ENCODE peak calls at places on chromosome 1, in four cellular contexts. One of them, this sample, is unnamed.

GRCh38 chr1:230763927-230764591 is 16.9 kb downstream of the CAPN9 start:
- DNase-seq in left ventricle myocardium inferior: no peak
- DNase-seq in left lung: no peak
- DNase-seq in AG04450: no peak
- DNase-seq in this sample: no peak

GRCh38 chr1:116504308-116505156 is 66.3 kb downstream of the CD58 start:
- DNase-seq in left ventricle myocardium inferior: peak
- DNase-seq in left lung: peak
- DNase-seq in AG04450: no peak
- DNase-seq in this sample: peak

GRCh38 chr1:97901017-97901658 is 19.7 kb downstream of the DPYD start:
- DNase-seq in left ventricle myocardium inferior: no peak
- DNase-seq in left lung: no peak
- DNase-seq in AG04450: no peak
- DNase-seq in this sample: no peak

GRCh38 chr1:50080904-50081586 is 27.7 kb upstream of the ELAVL4 start:
- DNase-seq in left ventricle myocardium inferior: no peak
- DNase-seq in left lung: no peak
- DNase-seq in AG04450: no peak
- DNase-seq in this sample: no peak

GRCh38 chr1:39952359-39953110 is 2.4 kb upstream of the MFSD2A start:
- DNase-seq in left ventricle myocardium inferior: no peak
- DNase-seq in left lung: no peak
- DNase-seq in AG04450: no peak
- DNase-seq in this sample: no peak

GRCh38 chr1:115454835-115455511 is 116.9 kb upstream of the NGF start:
- DNase-seq in left ventricle myocardium inferior: peak
- DNase-seq in left lung: no peak
- DNase-seq in AG04450: peak
- DNase-seq in this sample: no peak

GRCh38 chr1:39761557-39762260 is 9.4 kb downstream of the OXCT2 start:
- DNase-seq in left ventricle myocardium inferior: no peak
- DNase-seq in left lung: no peak
- DNase-seq in AG04450: no peak
- DNase-seq in this sample: no peak

GRCh38 chr1:211951856-211952255 is 83.5 kb downstream of the INTS7 start:
- DNase-seq in left ventricle myocardium inferior: no peak
- DNase-seq in left lung: no peak
- DNase-seq in AG04450: peak
- DNase-seq in this sample: peak

GRCh38 chr1:52032785-52033131 is 852 bp downstream of the KTI12 start:
- DNase-seq in left ventricle myocardium inferior: peak
- DNase-seq in left lung: peak
- DNase-seq in AG04450: no peak
- DNase-seq in this sample: no peak

GRCh38 chr1:31531177-31532000 is 44.9 kb upstream of the TINAGL1 start:
- DNase-seq in left ventricle myocardium inferior: no peak
- DNase-seq in left lung: no peak
- DNase-seq in AG04450: peak
- DNase-seq in this sample: peak

GRCh38 chr1:87940410-87940809 is 611.7 kb downstream of the LMO4 start:
- DNase-seq in left ventricle myocardium inferior: no peak
- DNase-seq in left lung: no peak
- DNase-seq in AG04450: no peak
- DNase-seq in this sample: no peak

GRCh38 chr1:33577663-33578062 is 105.2 kb downstream of the ZSCAN20 start:
- DNase-seq in left ventricle myocardium inferior: no peak
- DNase-seq in left lung: no peak
- DNase-seq in AG04450: no peak
- DNase-seq in this sample: no peak

GRCh38 chr1:45299981-45300668 is 26.6 kb upstream of the HPDL start:
- DNase-seq in left ventricle myocardium inferior: no peak
- DNase-seq in left lung: no peak
- DNase-seq in AG04450: peak
- DNase-seq in this sample: peak

GRCh38 chr1:96388421-96389310 is 332.9 kb upstream of the PTBP2 start:
- DNase-seq in left ventricle myocardium inferior: no peak
- DNase-seq in left lung: no peak
- DNase-seq in AG04450: peak
- DNase-seq in this sample: no peak

GRCh38 chr1:98949606-98950005 is 55.1 kb downstream of the PLPPR5 start:
- DNase-seq in left ventricle myocardium inferior: no peak
- DNase-seq in left lung: no peak
- DNase-seq in AG04450: no peak
- DNase-seq in this sample: no peak

GRCh38 chr1:43867946-43868740 is 65.5 kb upstream of the ARTN start:
- DNase-seq in left ventricle myocardium inferior: no peak
- DNase-seq in left lung: no peak
- DNase-seq in AG04450: no peak
- DNase-seq in this sample: peak

GRCh38 chr1:223249854-223250631 is 107.0 kb upstream of the TLR5 start:
- DNase-seq in left ventricle myocardium inferior: no peak
- DNase-seq in left lung: no peak
- DNase-seq in AG04450: no peak
- DNase-seq in this sample: peak

GRCh38 chr1:175146535-175147213 is 45.9 kb downstream of the KIAA0040 start:
- DNase-seq in left ventricle myocardium inferior: peak
- DNase-seq in left lung: peak
- DNase-seq in AG04450: no peak
- DNase-seq in this sample: peak

GRCh38 chr1:20110679-20111078 is 8.7 kb downstream of the PLA2G2D start:
- DNase-seq in left ventricle myocardium inferior: no peak
- DNase-seq in left lung: no peak
- DNase-seq in AG04450: peak
- DNase-seq in this sample: peak

GRCh38 chr1:51444096-51444495 is 75.0 kb downstream of the EPS15 start:
- DNase-seq in left ventricle myocardium inferior: no peak
- DNase-seq in left lung: no peak
- DNase-seq in AG04450: no peak
- DNase-seq in this sample: no peak

GRCh38 chr1:53276153-53276901 is 38.0 kb upstream of the MAGOH start:
- DNase-seq in left ventricle myocardium inferior: no peak
- DNase-seq in left lung: no peak
- DNase-seq in AG04450: no peak
- DNase-seq in this sample: no peak

GRCh38 chr1:1422465-1423244 is 1.6 kb upstream of the ANKRD65 start:
- DNase-seq in left ventricle myocardium inferior: no peak
- DNase-seq in left lung: peak
- DNase-seq in AG04450: no peak
- DNase-seq in this sample: no peak

GRCh38 chr1:156122519-156123355 is 8.2 kb downstream of the LMNA start:
- DNase-seq in left ventricle myocardium inferior: peak
- DNase-seq in left lung: peak
- DNase-seq in AG04450: no peak
- DNase-seq in this sample: no peak

GRCh38 chr1:166544036-166544435 is 295.2 kb upstream of the POGK start:
- DNase-seq in left ventricle myocardium inferior: no peak
- DNase-seq in left lung: no peak
- DNase-seq in AG04450: no peak
- DNase-seq in this sample: no peak
- H3K27ac ChIP-seq in left ventricle myocardium inferior: no peak
- H3K27ac ChIP-seq in left lung: no peak
- H3K27ac ChIP-seq in AG04450: no peak
- H3K27ac ChIP-seq in this sample: no peak

DNA sequence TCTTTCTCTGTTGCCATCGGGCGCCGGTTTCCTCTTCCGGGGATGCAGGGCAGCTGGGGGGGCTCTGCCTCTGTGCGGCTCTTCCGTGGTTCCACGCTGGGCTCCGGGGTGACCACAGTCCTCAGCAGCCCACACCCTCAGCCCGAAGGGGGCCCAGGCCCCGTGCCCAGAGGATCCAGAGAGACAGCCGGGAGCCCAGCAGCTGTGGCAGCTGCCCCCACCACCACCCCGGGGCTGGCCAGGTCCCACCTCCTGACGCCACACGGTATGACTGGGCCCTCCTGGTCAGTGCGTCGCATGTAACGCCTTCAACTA is 172.2 kb downstream of the PRDM16 start:
- DNase-seq in left ventricle myocardium inferior: no peak
- DNase-seq in left lung: peak
- DNase-seq in AG04450: no peak
- DNase-seq in this sample: no peak
- TF ChIP-seq CTCF in left ventricle myocardium inferior: no peak
- TF ChIP-seq CTCF in left lung: no peak
- TF ChIP-seq CTCF in AG04450: no peak
- TF ChIP-seq CTCF in this sample: no peak

GRCh38 chr1:94180650-94181049 is 56.7 kb downstream of the ARHGAP29 start:
- DNase-seq in left ventricle myocardium inferior: no peak
- DNase-seq in left lung: no peak
- DNase-seq in AG04450: no peak
- DNase-seq in this sample: no peak
- H3K27ac ChIP-seq in left ventricle myocardium inferior: peak
- H3K27ac ChIP-seq in left lung: no peak
- H3K27ac ChIP-seq in AG04450: no peak
- H3K27ac ChIP-seq in this sample: no peak

GRCh38 chr1:178310685-178311105 is 186.1 kb downstream of the CLEC20A start:
- DNase-seq in left ventricle myocardium inferior: no peak
- DNase-seq in left lung: no peak
- DNase-seq in AG04450: peak
- DNase-seq in this sample: peak
- TF ChIP-seq CTCF in left ventricle myocardium inferior: peak
- TF ChIP-seq CTCF in left lung: peak
- TF ChIP-seq CTCF in AG04450: peak
- TF ChIP-seq CTCF in this sample: peak

GRCh38 chr1:7987528-7987927 is 26.0 kb downstream of the PARK7 start:
- DNase-seq in left ventricle myocardium inferior: no peak
- DNase-seq in left lung: no peak
- DNase-seq in AG04450: no peak
- DNase-seq in this sample: no peak

GRCh38 chr1:7991504-7992440 is 30.3 kb downstream of the PARK7 start:
- DNase-seq in left ventricle myocardium inferior: no peak
- DNase-seq in left lung: no peak
- DNase-seq in AG04450: no peak
- DNase-seq in this sample: no peak

GRCh38 chr1:7988576-7988975 is 27.1 kb downstream of the PARK7 start:
- DNase-seq in left ventricle myocardium inferior: no peak
- DNase-seq in left lung: no peak
- DNase-seq in AG04450: no peak
- DNase-seq in this sample: peak

GRCh38 chr1:7992885-7993284 is 31.4 kb downstream of the PARK7 start:
- DNase-seq in left ventricle myocardium inferior: no peak
- DNase-seq in left lung: no peak
- DNase-seq in AG04450: no peak
- DNase-seq in this sample: no peak

GRCh38 chr1:7989762-7990428 is 28.4 kb downstream of the PARK7 start:
- DNase-seq in left ventricle myocardium inferior: no peak
- DNase-seq in left lung: no peak
- DNase-seq in AG04450: no peak
- DNase-seq in this sample: no peak
- H3K27ac ChIP-seq in left ventricle myocardium inferior: no peak
- H3K27ac ChIP-seq in left lung: no peak
- H3K27ac ChIP-seq in AG04450: no peak
- H3K27ac ChIP-seq in this sample: peak